ENCODE peak calls at places on chromosome 13, in nine cellular contexts. Q, X, P, S, I, G, Z, B and C are unnamed samples.

GRCh38 chr13:109243311-109243951 is 543.0 kb downstream of the IRS2 start:
- DNase-seq in Q (peak), X (no peak), P (no peak), S (peak), I (no peak), G (no peak), Z (peak), B (no peak), C (no peak)

GRCh38 chr13:57627663-57628062 is 3.9 kb upstream of the PCDH17 start:
- DNase-seq in Q (peak), X (no peak), P (no peak), S (peak), I (no peak), G (no peak), Z (peak), B (no peak), C (no peak)

GRCh38 chr13:111903143-111903542 is 163.8 kb upstream of the SOX1 start:
- DNase-seq in Q (no peak), X (no peak), P (no peak), S (no peak), I (no peak), G (no peak), Z (no peak), B (no peak), C (peak)

GRCh38 chr13:24261566-24261965 is 47.8 kb upstream of the C1QTNF9 start:
- DNase-seq in Q (no peak), X (no peak), P (no peak), S (no peak), I (no peak), G (peak), Z (no peak), B (no peak), C (no peak)

GRCh38 chr13:114007566-114007965 is 33.7 kb upstream of the C13orf46 start:
- DNase-seq in Q (no peak), X (no peak), P (no peak), S (no peak), I (no peak), G (no peak), Z (no peak), B (no peak), C (no peak)

GRCh38 chr13:45402641-45403040 is 15.5 kb downstream of the SLC25A30 start:
- DNase-seq in Q (no peak), X (no peak), P (no peak), S (no peak), I (no peak), G (no peak), Z (no peak), B (no peak), C (no peak)

GRCh38 chr13:40878321-40878720 is 88.9 kb downstream of the SLC25A15 start:
- DNase-seq in Q (no peak), X (no peak), P (no peak), S (no peak), I (no peak), G (no peak), Z (no peak), B (no peak), C (no peak)

GRCh38 chr13:111123221-111123620 is 8.1 kb downstream of the ARHGEF7 start:
- DNase-seq in Q (no peak), X (no peak), P (no peak), S (no peak), I (no peak), G (no peak), Z (no peak), B (no peak), C (no peak)

GRCh38 chr13:49116873-49117272 is 103.3 kb upstream of the MLNR start:
- DNase-seq in Q (no peak), X (no peak), P (no peak), S (no peak), I (no peak), G (no peak), Z (no peak), B (no peak), C (no peak)

GRCh38 chr13:109938255-109938936 is 152.0 kb upstream of the IRS2 start:
- DNase-seq in Q (peak), X (no peak), P (no peak), S (no peak), I (no peak), G (no peak), Z (peak), B (no peak), C (no peak)

GRCh38 chr13:112826565-112826964 is 136.7 kb downstream of the ATP11A start:
- DNase-seq in Q (no peak), X (no peak), P (no peak), S (no peak), I (no peak), G (no peak), Z (no peak), B (no peak), C (no peak)

GRCh38 chr13:91369432-91369831 is 21.9 kb downstream of the MIR17HG start:
- DNase-seq in Q (peak), X (no peak), P (no peak), S (no peak), I (no peak), G (no peak), Z (no peak), B (no peak), C (no peak)

GRCh38 chr13:52447354-52447753 is 3.1 kb downstream of the VPS36 start:
- DNase-seq in Q (no peak), X (no peak), P (no peak), S (peak), I (no peak), G (no peak), Z (no peak), B (no peak), C (no peak)

GRCh38 chr13:24083722-24084421 is 76.6 kb upstream of the SPATA13 start:
- DNase-seq in Q (no peak), X (no peak), P (no peak), S (peak), I (no peak), G (no peak), Z (no peak), B (no peak), C (peak)

GRCh38 chr13:80577951-80578670 is 237.2 kb upstream of the SPRY2 start:
- DNase-seq in Q (no peak), X (no peak), P (no peak), S (peak), I (no peak), G (no peak), Z (no peak), B (no peak), C (no peak)

GRCh38 chr13:78247362-78247761 is 328.7 kb upstream of the EDNRB start:
- DNase-seq in Q (no peak), X (no peak), P (no peak), S (no peak), I (no peak), G (no peak), Z (no peak), B (no peak), C (no peak)

GRCh38 chr13:19794552-19795143 is 11.9 kb upstream of the PSPC1 start:
- DNase-seq in Q (no peak), X (no peak), P (no peak), S (no peak), I (no peak), G (no peak), Z (no peak), B (no peak), C (no peak)

GRCh38 chr13:25406377-25406776 is 34.6 kb downstream of the ATP8A2 start:
- DNase-seq in Q (no peak), X (no peak), P (no peak), S (peak), I (no peak), G (no peak), Z (no peak), B (no peak), C (no peak)

GRCh38 chr13:19737844-19738557 is 44.7 kb downstream of the PSPC1 start:
- DNase-seq in Q (no peak), X (no peak), P (no peak), S (no peak), I (no peak), G (no peak), Z (no peak), B (no peak), C (no peak)

GRCh38 chr13:97226788-97227627 is 4.9 kb downstream of the MBNL2 start:
- DNase-seq in Q (peak), X (no peak), P (no peak), S (peak), I (no peak), G (peak), Z (no peak), B (peak), C (no peak)

GRCh38 chr13:27283906-27284523 is 13.4 kb downstream of the RASL11A start:
- DNase-seq in Q (peak), X (peak), P (no peak), S (peak), I (no peak), G (no peak), Z (peak), B (no peak), C (no peak)

GRCh38 chr13:96984061-96984508 is 10.2 kb downstream of the OXGR1 start:
- DNase-seq in Q (peak), X (peak), P (no peak), S (peak), I (no peak), G (no peak), Z (no peak), B (no peak), C (peak)

GRCh38 chr13:82477436-82477835 is 1404.8 kb downstream of the SLITRK1 start:
- DNase-seq in Q (no peak), X (no peak), P (no peak), S (no peak), I (no peak), G (no peak), Z (no peak), B (no peak), C (no peak)

GRCh38 chr13:49206641-49207040 is 13.5 kb upstream of the MLNR start:
- DNase-seq in Q (no peak), X (no peak), P (no peak), S (no peak), I (no peak), G (no peak), Z (no peak), B (no peak), C (no peak)

GRCh38 chr13:94065741-94066140 is 413.7 kb downstream of the DCT start:
- DNase-seq in Q (no peak), X (no peak), P (no peak), S (peak), I (no peak), G (no peak), Z (peak), B (no peak), C (no peak)

GRCh38 chr13:63636231-63636993 is 2220.8 kb upstream of the PCDH20 start:
- DNase-seq in Q (no peak), X (no peak), P (no peak), S (peak), I (no peak), G (no peak), Z (no peak), B (no peak), C (no peak)

GRCh38 chr13:30094015-30094533 is 213.3 kb downstream of the KATNAL1 start:
- DNase-seq in Q (no peak), X (no peak), P (no peak), S (no peak), I (no peak), G (no peak), Z (no peak), B (no peak), C (peak)

GRCh38 chr13:51818276-51818675 is 14.3 kb upstream of the DHRS12 start:
- DNase-seq in Q (no peak), X (no peak), P (no peak), S (no peak), I (no peak), G (no peak), Z (no peak), B (no peak), C (no peak)

GRCh38 chr13:94993608-94994007 is 281.3 kb upstream of the SOX21 start:
- DNase-seq in Q (peak), X (no peak), P (no peak), S (no peak), I (no peak), G (no peak), Z (no peak), B (no peak), C (no peak)

GRCh38 chr13:49997935-49998334 is 1.1 kb downstream of the TRIM13 start:
- DNase-seq in Q (peak), X (no peak), P (no peak), S (no peak), I (no peak), G (no peak), Z (no peak), B (no peak), C (no peak)